ENCODE peak calls at places on chromosome 7, in five cellular contexts. One of them, this sample, is unnamed.

GRCh38 chr7:43584200-43584586 is 1.3 kb downstream of the STK17A start:
- DNase-seq in right lobe of liver: peak; percentile 49
- DNase-seq in adipocyte: peak; percentile 92
- DNase-seq in colonic mucosa: peak; percentile 34
- DNase-seq in A549: no peak
- DNase-seq in this sample: peak; percentile 22

GRCh38 chr7:105664816-105665525 is 83.7 kb upstream of the EFCAB10 start:
- DNase-seq in adipocyte: no peak
- DNase-seq in right lobe of liver: no peak
- DNase-seq in colonic mucosa: no peak
- DNase-seq in A549: peak; percentile 55
- DNase-seq in this sample: peak; percentile 73

GRCh38 chr7:129108583-129108982 is 35.9 kb upstream of the TSPAN33 start:
- DNase-seq in right lobe of liver: no peak
- DNase-seq in colonic mucosa: no peak
- DNase-seq in adipocyte: no peak
- DNase-seq in A549: no peak
- DNase-seq in this sample: no peak

GRCh38 chr7:66183700-66184099 is 21.4 kb upstream of the TPST1 start:
- DNase-seq in A549: no peak
- DNase-seq in adipocyte: peak; percentile 81
- DNase-seq in right lobe of liver: no peak
- DNase-seq in colonic mucosa: no peak
- DNase-seq in this sample: no peak

GRCh38 chr7:17118412-17118811 is 180.0 kb upstream of the AHR start:
- DNase-seq in colonic mucosa: no peak
- DNase-seq in adipocyte: no peak
- DNase-seq in A549: no peak
- DNase-seq in right lobe of liver: no peak
- DNase-seq in this sample: no peak

GRCh38 chr7:77217474-77218185 is 18.0 kb upstream of the FGL2 start:
- DNase-seq in colonic mucosa: no peak
- DNase-seq in adipocyte: no peak
- DNase-seq in A549: no peak
- DNase-seq in right lobe of liver: no peak
- DNase-seq in this sample: no peak

GRCh38 chr7:92707435-92707834 is 117.2 kb upstream of the FAM133B start:
- DNase-seq in A549: no peak
- DNase-seq in right lobe of liver: no peak
- DNase-seq in adipocyte: no peak
- DNase-seq in colonic mucosa: no peak
- DNase-seq in this sample: no peak

GRCh38 chr7:97187067-97187466 is 69.6 kb downstream of the SDHAF3 start:
- DNase-seq in A549: no peak
- DNase-seq in adipocyte: no peak
- DNase-seq in colonic mucosa: no peak
- DNase-seq in right lobe of liver: no peak
- DNase-seq in this sample: no peak

GRCh38 chr7:92797284-92797683 is 39.1 kb downstream of the CDK6 start:
- DNase-seq in A549: no peak
- DNase-seq in colonic mucosa: no peak
- DNase-seq in adipocyte: no peak
- DNase-seq in right lobe of liver: no peak
- DNase-seq in this sample: no peak

GRCh38 chr7:133688483-133689239 is 435.8 kb downstream of the EXOC4 start:
- DNase-seq in colonic mucosa: no peak
- DNase-seq in A549: no peak
- DNase-seq in right lobe of liver: no peak
- DNase-seq in adipocyte: peak; percentile 70
- DNase-seq in this sample: no peak

GRCh38 chr7:5773661-5774086 is 7.8 kb downstream of the RNF216 start:
- DNase-seq in adipocyte: peak; percentile 77
- DNase-seq in right lobe of liver: no peak
- DNase-seq in A549: no peak
- DNase-seq in colonic mucosa: no peak
- DNase-seq in this sample: no peak

GRCh38 chr7:2953099-2953498 is 90.6 kb downstream of the CARD11 start:
- DNase-seq in colonic mucosa: no peak
- DNase-seq in A549: no peak
- DNase-seq in adipocyte: no peak
- DNase-seq in right lobe of liver: no peak
- DNase-seq in this sample: no peak

GRCh38 chr7:137948845-137949330 is 53.0 kb downstream of the CREB3L2 start:
- DNase-seq in adipocyte: no peak
- DNase-seq in A549: no peak
- DNase-seq in colonic mucosa: no peak
- DNase-seq in right lobe of liver: no peak
- DNase-seq in this sample: no peak

GRCh38 chr7:122457969-122458368 is 153.4 kb upstream of the FEZF1 start:
- DNase-seq in right lobe of liver: no peak
- DNase-seq in A549: no peak
- DNase-seq in colonic mucosa: no peak
- DNase-seq in adipocyte: no peak
- DNase-seq in this sample: peak; percentile 24

GRCh38 chr7:132311747-132312146 is 264.5 kb downstream of the PLXNA4 start:
- DNase-seq in A549: no peak
- DNase-seq in colonic mucosa: no peak
- DNase-seq in right lobe of liver: no peak
- DNase-seq in adipocyte: no peak
- DNase-seq in this sample: peak; percentile 36

DNA sequence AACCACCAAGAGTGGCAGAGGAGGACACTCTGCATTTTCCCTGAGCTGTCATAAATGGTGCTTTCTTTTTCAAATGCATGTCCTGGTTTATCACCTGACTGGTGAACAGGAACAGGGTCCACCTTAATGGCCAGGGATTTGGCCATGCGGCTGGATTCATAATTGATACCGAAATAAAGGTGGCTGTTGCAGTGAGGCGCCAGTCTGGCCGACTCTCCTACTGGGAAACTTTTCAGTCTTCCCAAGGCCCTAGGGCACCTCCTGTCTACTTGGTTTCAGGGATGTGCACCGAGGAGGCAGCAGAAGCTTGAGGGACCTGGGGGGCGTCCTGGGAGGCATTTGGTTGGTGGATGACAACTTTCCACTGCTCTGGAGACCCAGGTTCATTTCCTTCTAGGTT is 46.4 kb upstream of the FIGNL1 start:
- DNase-seq in adipocyte: no peak
- DNase-seq in right lobe of liver: no peak
- DNase-seq in A549: no peak
- DNase-seq in colonic mucosa: no peak
- DNase-seq in this sample: no peak
- H3K4me3 ChIP-seq in adipocyte: no peak overlapping the region
- H3K4me3 ChIP-seq in right lobe of liver: no peak overlapping the region
- H3K4me3 ChIP-seq in A549: no peak overlapping the region
- H3K4me3 ChIP-seq in colonic mucosa: no peak overlapping the region
- H3K4me3 ChIP-seq in this sample: no peak overlapping the region

GRCh38 chr7:113774182-113774807 is 144.5 kb downstream of the PPP1R3A start:
- DNase-seq in A549: peak; percentile 6
- DNase-seq in colonic mucosa: no peak
- DNase-seq in right lobe of liver: no peak
- DNase-seq in adipocyte: peak; percentile 88
- DNase-seq in this sample: peak; percentile 39
- H3K4me3 ChIP-seq in A549: no peak overlapping the region
- H3K4me3 ChIP-seq in colonic mucosa: no peak overlapping the region
- H3K4me3 ChIP-seq in right lobe of liver: no peak overlapping the region
- H3K4me3 ChIP-seq in adipocyte: no peak overlapping the region
- H3K4me3 ChIP-seq in this sample: no peak overlapping the region

DNA sequence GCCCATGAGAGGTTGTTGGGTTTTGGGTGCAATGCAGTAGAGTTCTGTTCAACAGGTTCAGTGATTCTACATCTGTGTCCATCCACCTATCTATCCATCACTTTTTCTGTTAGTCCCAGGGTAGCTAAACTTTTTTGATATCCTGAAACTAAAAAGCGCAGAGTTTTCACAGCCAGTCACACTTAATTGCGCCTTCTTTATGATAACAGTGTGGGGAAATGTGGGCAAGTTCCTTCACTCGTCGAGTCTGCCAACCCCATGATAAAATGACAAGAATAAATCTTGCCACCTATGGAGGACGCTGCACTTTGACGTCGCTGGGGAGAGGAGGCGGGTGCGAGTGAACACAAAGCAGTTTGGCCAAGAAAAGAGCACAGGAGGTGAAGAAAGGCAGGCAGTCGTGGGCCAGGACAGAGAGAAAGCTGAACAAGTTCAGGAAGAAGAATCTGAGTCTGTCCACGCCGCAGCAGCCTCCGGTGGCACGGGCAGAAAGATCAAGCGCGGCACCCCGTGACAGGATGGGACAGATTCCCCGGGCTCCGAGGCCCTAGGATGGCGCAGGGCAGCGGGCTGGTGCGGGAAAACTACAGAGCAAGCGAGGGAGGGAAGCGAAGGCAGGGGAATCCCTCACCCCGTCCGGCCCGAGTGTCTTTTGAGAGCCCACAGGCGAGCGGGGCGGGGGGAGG is 9.2 kb downstream of the SP8 start:
- DNase-seq in adipocyte: no peak
- DNase-seq in A549: no peak
- DNase-seq in right lobe of liver: no peak
- DNase-seq in colonic mucosa: no peak
- DNase-seq in this sample: no peak
- H3K4me3 ChIP-seq in adipocyte: peak overlapping the region; percentile 66
- H3K4me3 ChIP-seq in A549: peak overlapping the region; percentile 61
- H3K4me3 ChIP-seq in right lobe of liver: no peak overlapping the region
- H3K4me3 ChIP-seq in colonic mucosa: peak overlapping the region; percentile 23
- H3K4me3 ChIP-seq in this sample: peak overlapping the region; percentile 51

DNA sequence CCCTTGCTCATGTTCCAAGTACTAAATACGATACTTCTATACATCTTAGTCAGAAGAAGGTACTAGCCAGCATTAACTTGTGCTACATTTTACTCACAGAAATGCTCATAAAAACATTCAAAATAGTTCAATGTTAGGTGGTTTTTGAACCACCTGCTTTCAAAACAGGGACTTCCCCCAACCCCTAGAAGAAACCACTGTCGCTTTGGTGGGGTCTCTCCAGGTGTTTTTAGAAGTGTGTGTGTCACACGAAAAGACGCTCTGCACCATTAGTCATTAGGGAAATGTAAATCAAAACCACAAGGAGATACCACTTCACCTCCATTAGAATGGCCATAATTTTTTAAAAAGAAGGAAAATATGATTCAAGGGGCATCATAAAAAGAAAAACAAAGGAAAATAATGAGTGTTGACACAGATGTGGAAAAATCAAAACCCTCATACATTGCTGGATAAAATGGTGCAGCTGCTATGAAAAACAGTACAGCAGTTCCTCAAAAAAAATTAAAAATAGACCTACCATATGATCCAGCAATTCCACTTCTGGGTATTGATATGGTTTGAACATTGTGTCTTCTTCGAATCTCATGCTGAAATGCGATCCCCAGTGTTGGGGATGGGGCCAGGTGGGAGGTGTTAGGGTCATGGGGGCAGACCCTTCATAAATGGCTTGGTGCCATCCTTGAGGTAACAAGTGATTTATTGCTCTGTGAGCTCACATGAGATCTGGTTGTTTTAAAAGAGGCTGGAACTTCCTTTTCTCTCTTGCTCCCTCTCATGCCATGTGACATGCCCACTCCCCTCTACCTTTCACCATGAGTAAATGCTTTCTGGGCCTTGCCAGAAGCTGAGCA is 74.2 kb downstream of the MALSU1 start:
- DNase-seq in adipocyte: no peak
- DNase-seq in right lobe of liver: no peak
- DNase-seq in A549: no peak
- DNase-seq in colonic mucosa: no peak
- DNase-seq in this sample: no peak
- H3K4me3 ChIP-seq in adipocyte: no peak overlapping the region
- H3K4me3 ChIP-seq in right lobe of liver: no peak overlapping the region
- H3K4me3 ChIP-seq in A549: no peak overlapping the region
- H3K4me3 ChIP-seq in colonic mucosa: no peak overlapping the region
- H3K4me3 ChIP-seq in this sample: no peak overlapping the region

GRCh38 chr7:150994141-150994837 is 3.5 kb downstream of the NOS3 start:
- DNase-seq in colonic mucosa: no peak
- DNase-seq in adipocyte: no peak
- DNase-seq in A549: no peak
- DNase-seq in right lobe of liver: no peak
- DNase-seq in this sample: no peak

GRCh38 chr7:150996289-150997074 is 5.7 kb downstream of the NOS3 start:
- DNase-seq in A549: no peak
- DNase-seq in adipocyte: no peak
- DNase-seq in right lobe of liver: no peak
- DNase-seq in colonic mucosa: no peak
- DNase-seq in this sample: no peak

GRCh38 chr7:150992833-150993302 is 2.1 kb downstream of the NOS3 start:
- DNase-seq in right lobe of liver: no peak
- DNase-seq in adipocyte: peak; percentile 22
- DNase-seq in colonic mucosa: no peak
- DNase-seq in A549: no peak
- DNase-seq in this sample: peak; percentile 93

GRCh38 chr7:150993511-150993910 is 2.7 kb downstream of the NOS3 start:
- DNase-seq in colonic mucosa: no peak
- DNase-seq in A549: no peak
- DNase-seq in right lobe of liver: peak; percentile 64
- DNase-seq in adipocyte: no peak
- DNase-seq in this sample: peak; percentile 90

GRCh38 chr7:150994838-150995510 is 4.2 kb downstream of the NOS3 start:
- DNase-seq in adipocyte: no peak
- DNase-seq in right lobe of liver: no peak
- DNase-seq in colonic mucosa: no peak
- DNase-seq in A549: no peak
- DNase-seq in this sample: no peak
- H3K4me3 ChIP-seq in adipocyte: no peak overlapping the region
- H3K4me3 ChIP-seq in right lobe of liver: peak overlapping the region; percentile 22
- H3K4me3 ChIP-seq in colonic mucosa: no peak overlapping the region
- H3K4me3 ChIP-seq in A549: no peak overlapping the region
- H3K4me3 ChIP-seq in this sample: no peak overlapping the region

GRCh38 chr7:130486114-130486962 is 5.5 kb upstream of the MEST start:
- DNase-seq in A549: peak; percentile 91
- DNase-seq in right lobe of liver: peak; percentile 90
- DNase-seq in colonic mucosa: peak; percentile 84
- DNase-seq in adipocyte: no peak
- DNase-seq in this sample: peak; percentile 88

GRCh38 chr7:130486963-130487324 is 4.9 kb upstream of the MEST start:
- DNase-seq in A549: no peak
- DNase-seq in right lobe of liver: no peak
- DNase-seq in colonic mucosa: no peak
- DNase-seq in adipocyte: no peak
- DNase-seq in this sample: no peak

GRCh38 chr7:130483036-130483435 is 8.8 kb upstream of the MEST start:
- DNase-seq in colonic mucosa: no peak
- DNase-seq in A549: no peak
- DNase-seq in adipocyte: no peak
- DNase-seq in right lobe of liver: no peak
- DNase-seq in this sample: no peak

GRCh38 chr7:130488376-130489139 is 3.3 kb upstream of the MEST start:
- DNase-seq in A549: no peak
- DNase-seq in adipocyte: no peak
- DNase-seq in right lobe of liver: no peak
- DNase-seq in colonic mucosa: no peak
- DNase-seq in this sample: no peak

GRCh38 chr7:130485734-130486113 is 6.2 kb upstream of the MEST start:
- DNase-seq in right lobe of liver: no peak
- DNase-seq in A549: no peak
- DNase-seq in colonic mucosa: no peak
- DNase-seq in adipocyte: no peak
- DNase-seq in this sample: no peak
- H3K4me3 ChIP-seq in right lobe of liver: peak overlapping the region; percentile 67
- H3K4me3 ChIP-seq in A549: peak overlapping the region; percentile 54
- H3K4me3 ChIP-seq in colonic mucosa: peak overlapping the region; percentile 48
- H3K4me3 ChIP-seq in adipocyte: peak overlapping the region; percentile 68
- H3K4me3 ChIP-seq in this sample: no peak overlapping the region

This sample was measured in neural progenitor cell.